ENCODE peak calls at places on chromosomes 5 and 9, in six cellular contexts. One of them, this sample, is unnamed. For H3K27me3, the result is how much of the 10 kb centered on the place peaks cover.

GRCh38 chr5:5751987-5752386 is 329.5 kb downstream of the ICE1 start:
- DNase-seq in AG04450: no peak
- DNase-seq in brain microvascular endothelial cell: no peak
- DNase-seq in WERI-Rb-1: no peak
- DNase-seq in tibial nerve: no peak
- DNase-seq in sigmoid colon: no peak
- DNase-seq in this sample: no peak

GRCh38 chr5:10307206-10308148 is at the start of gene CMBL:
- DNase-seq in AG04450: no peak
- DNase-seq in WERI-Rb-1: no peak
- DNase-seq in tibial nerve: no peak
- DNase-seq in brain microvascular endothelial cell: peak
- DNase-seq in sigmoid colon: peak
- DNase-seq in this sample: peak

GRCh38 chr5:7756453-7756852 is 94.5 kb downstream of the CFAP90 start:
- DNase-seq in sigmoid colon: no peak
- DNase-seq in AG04450: no peak
- DNase-seq in brain microvascular endothelial cell: no peak
- DNase-seq in tibial nerve: no peak
- DNase-seq in WERI-Rb-1: no peak
- DNase-seq in this sample: no peak

GRCh38 chr9:22528485-22528884 is 81.9 kb downstream of the DMRTA1 start:
- DNase-seq in AG04450: peak
- DNase-seq in tibial nerve: no peak
- DNase-seq in sigmoid colon: no peak
- DNase-seq in WERI-Rb-1: peak
- DNase-seq in brain microvascular endothelial cell: no peak
- DNase-seq in this sample: no peak

GRCh38 chr5:53480474-53481353 is at the start of gene FST:
- DNase-seq in tibial nerve: no peak
- DNase-seq in AG04450: no peak
- DNase-seq in brain microvascular endothelial cell: no peak
- DNase-seq in sigmoid colon: no peak
- DNase-seq in WERI-Rb-1: peak
- DNase-seq in this sample: no peak

GRCh38 chr9:94029932-94030317 is 54.3 kb upstream of the PTPDC1 start:
- DNase-seq in WERI-Rb-1: no peak
- DNase-seq in sigmoid colon: no peak
- DNase-seq in brain microvascular endothelial cell: no peak
- DNase-seq in AG04450: no peak
- DNase-seq in tibial nerve: no peak
- DNase-seq in this sample: no peak

GRCh38 chr5:75435101-75435500 is 76.3 kb downstream of the CERT1 start:
- DNase-seq in brain microvascular endothelial cell: no peak
- DNase-seq in sigmoid colon: no peak
- DNase-seq in AG04450: no peak
- DNase-seq in tibial nerve: no peak
- DNase-seq in WERI-Rb-1: no peak
- DNase-seq in this sample: no peak

GRCh38 chr5:102921341-102922047 is 166.4 kb downstream of the PAM start:
- DNase-seq in tibial nerve: no peak
- DNase-seq in WERI-Rb-1: no peak
- DNase-seq in brain microvascular endothelial cell: no peak
- DNase-seq in AG04450: no peak
- DNase-seq in sigmoid colon: no peak
- DNase-seq in this sample: no peak

GRCh38 chr5:83562817-83563557 is 91.4 kb downstream of the VCAN start:
- DNase-seq in brain microvascular endothelial cell: no peak
- DNase-seq in AG04450: no peak
- DNase-seq in tibial nerve: peak
- DNase-seq in sigmoid colon: no peak
- DNase-seq in WERI-Rb-1: no peak
- DNase-seq in this sample: no peak

GRCh38 chr5:115939059-115939458 is 23.2 kb upstream of the LVRN start:
- DNase-seq in brain microvascular endothelial cell: no peak
- DNase-seq in WERI-Rb-1: no peak
- DNase-seq in AG04450: no peak
- DNase-seq in tibial nerve: no peak
- DNase-seq in sigmoid colon: no peak
- DNase-seq in this sample: no peak

GRCh38 chr5:32182463-32183081 is 8.5 kb upstream of the GOLPH3 start:
- DNase-seq in WERI-Rb-1: no peak
- DNase-seq in sigmoid colon: no peak
- DNase-seq in AG04450: no peak
- DNase-seq in tibial nerve: no peak
- DNase-seq in brain microvascular endothelial cell: no peak
- DNase-seq in this sample: no peak

GRCh38 chr9:16337322-16338029 is 533.0 kb downstream of the BNC2 start:
- DNase-seq in AG04450: peak
- DNase-seq in sigmoid colon: no peak
- DNase-seq in WERI-Rb-1: no peak
- DNase-seq in tibial nerve: no peak
- DNase-seq in brain microvascular endothelial cell: peak
- DNase-seq in this sample: peak

GRCh38 chr5:54760182-54760935 is 225.0 kb downstream of the ESM1 start:
- DNase-seq in tibial nerve: no peak
- DNase-seq in WERI-Rb-1: no peak
- DNase-seq in AG04450: no peak
- DNase-seq in sigmoid colon: no peak
- DNase-seq in brain microvascular endothelial cell: peak
- DNase-seq in this sample: peak

GRCh38 chr9:89690334-89690912 is 85.6 kb downstream of the GADD45G start:
- DNase-seq in tibial nerve: no peak
- DNase-seq in WERI-Rb-1: no peak
- DNase-seq in sigmoid colon: no peak
- DNase-seq in brain microvascular endothelial cell: no peak
- DNase-seq in AG04450: no peak
- DNase-seq in this sample: peak

GRCh38 chr9:75238311-75238976 is 150.1 kb downstream of the OSTF1 start:
- DNase-seq in sigmoid colon: no peak
- DNase-seq in WERI-Rb-1: peak
- DNase-seq in brain microvascular endothelial cell: peak
- DNase-seq in tibial nerve: peak
- DNase-seq in AG04450: peak
- DNase-seq in this sample: peak

GRCh38 chr9:69120380-69121154 is 53.5 kb upstream of the TJP2 start:
- DNase-seq in brain microvascular endothelial cell: no peak
- DNase-seq in sigmoid colon: no peak
- DNase-seq in AG04450: no peak
- DNase-seq in tibial nerve: no peak
- DNase-seq in WERI-Rb-1: peak
- DNase-seq in this sample: peak

GRCh38 chr5:147576646-147577535 is 67.0 kb upstream of the DPYSL3 start:
- DNase-seq in brain microvascular endothelial cell: peak
- DNase-seq in AG04450: no peak
- DNase-seq in WERI-Rb-1: peak
- DNase-seq in sigmoid colon: peak
- DNase-seq in tibial nerve: peak
- DNase-seq in this sample: peak

GRCh38 chr5:175325681-175326080 is 118.3 kb downstream of the DRD1 start:
- DNase-seq in AG04450: peak
- DNase-seq in tibial nerve: no peak
- DNase-seq in brain microvascular endothelial cell: no peak
- DNase-seq in WERI-Rb-1: no peak
- DNase-seq in sigmoid colon: no peak
- DNase-seq in this sample: peak

GRCh38 chr5:54621742-54622141 is 104.2 kb downstream of the SNX18 start:
- DNase-seq in sigmoid colon: no peak
- DNase-seq in AG04450: no peak
- DNase-seq in brain microvascular endothelial cell: no peak
- DNase-seq in WERI-Rb-1: no peak
- DNase-seq in tibial nerve: no peak
- DNase-seq in this sample: no peak

GRCh38 chr5:180825768-180826525 is 23.3 kb upstream of the MGAT1 start:
- DNase-seq in brain microvascular endothelial cell: peak
- DNase-seq in tibial nerve: peak
- DNase-seq in WERI-Rb-1: no peak
- DNase-seq in sigmoid colon: peak
- DNase-seq in AG04450: no peak
- DNase-seq in this sample: peak

GRCh38 chr9:9996259-9996658 is 616.5 kb downstream of the PTPRD start:
- DNase-seq in AG04450: no peak
- DNase-seq in brain microvascular endothelial cell: no peak
- DNase-seq in tibial nerve: no peak
- DNase-seq in sigmoid colon: no peak
- DNase-seq in WERI-Rb-1: no peak
- DNase-seq in this sample: no peak

GRCh38 chr5:179680780-179681411 is at the start of gene CBY3:
- DNase-seq in WERI-Rb-1: no peak
- DNase-seq in tibial nerve: no peak
- DNase-seq in sigmoid colon: no peak
- DNase-seq in AG04450: no peak
- DNase-seq in brain microvascular endothelial cell: no peak
- DNase-seq in this sample: no peak

GRCh38 chr5:72956324-72957140 is 691 bp downstream of the FCHO2 start:
- DNase-seq in AG04450: no peak
- DNase-seq in sigmoid colon: peak
- DNase-seq in tibial nerve: peak
- DNase-seq in WERI-Rb-1: peak
- DNase-seq in brain microvascular endothelial cell: peak
- DNase-seq in this sample: peak

GRCh38 chr9:96486351-96487029 is 36.5 kb downstream of the HABP4 start:
- DNase-seq in AG04450: peak
- DNase-seq in brain microvascular endothelial cell: peak
- DNase-seq in sigmoid colon: peak
- DNase-seq in tibial nerve: peak
- DNase-seq in WERI-Rb-1: no peak
- DNase-seq in this sample: no peak

GRCh38 chr5:120507197-120507596 is 43.1 kb downstream of the PRR16 start:
- DNase-seq in AG04450: no peak
- DNase-seq in tibial nerve: no peak
- DNase-seq in WERI-Rb-1: no peak
- DNase-seq in brain microvascular endothelial cell: no peak
- DNase-seq in sigmoid colon: no peak
- DNase-seq in this sample: no peak

GRCh38 chr5:51230336-51230735 is 152.9 kb upstream of the ISL1 start:
- DNase-seq in sigmoid colon: no peak
- DNase-seq in tibial nerve: no peak
- DNase-seq in brain microvascular endothelial cell: no peak
- DNase-seq in WERI-Rb-1: no peak
- DNase-seq in AG04450: no peak
- DNase-seq in this sample: no peak

GRCh38 chr5:68415177-68416085 is 199.9 kb downstream of the PIK3R1 start:
- DNase-seq in brain microvascular endothelial cell: no peak
- DNase-seq in WERI-Rb-1: no peak
- DNase-seq in tibial nerve: no peak
- DNase-seq in AG04450: no peak
- DNase-seq in sigmoid colon: no peak
- DNase-seq in this sample: no peak

GRCh38 chr9:14320272-14321245 is 6.6 kb upstream of the NFIB start:
- DNase-seq in AG04450: peak
- DNase-seq in tibial nerve: no peak
- DNase-seq in WERI-Rb-1: no peak
- DNase-seq in brain microvascular endothelial cell: peak
- DNase-seq in sigmoid colon: no peak
- DNase-seq in this sample: peak
- H3K4me3 ChIP-seq in AG04450: peak
- H3K4me3 ChIP-seq in tibial nerve: peak
- H3K4me3 ChIP-seq in WERI-Rb-1: peak
- H3K4me3 ChIP-seq in brain microvascular endothelial cell: peak
- H3K4me3 ChIP-seq in sigmoid colon: no peak
- H3K4me3 ChIP-seq in this sample: peak

DNA sequence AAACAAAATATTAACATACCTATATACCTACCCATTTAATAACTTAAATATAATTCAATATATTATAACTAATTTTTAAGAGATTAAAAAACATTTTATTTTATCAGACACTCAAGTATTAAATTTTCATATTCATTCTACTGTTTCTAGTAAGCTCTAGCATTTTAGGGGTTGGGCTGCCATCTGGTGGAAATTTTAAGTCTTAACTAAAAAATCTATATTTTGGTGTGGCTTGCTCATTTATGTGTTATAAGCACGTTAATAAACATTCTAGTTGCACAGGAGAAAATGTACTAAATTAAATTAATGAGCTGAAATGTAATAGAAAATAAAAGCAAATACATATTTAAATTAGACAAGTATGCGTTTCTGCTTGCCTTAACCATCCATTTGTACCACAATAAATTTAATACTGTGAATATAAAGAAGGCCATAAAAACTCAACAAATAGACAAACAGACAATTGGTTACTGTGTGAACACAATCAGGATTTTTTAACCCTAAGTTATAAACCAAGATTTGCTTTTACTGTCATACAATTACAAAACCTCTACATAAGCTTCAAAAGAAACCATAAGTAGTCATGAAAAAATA is 1728.3 kb upstream of the CDH9 start:
- DNase-seq in tibial nerve: peak
- DNase-seq in sigmoid colon: no peak
- DNase-seq in WERI-Rb-1: peak
- DNase-seq in AG04450: no peak
- DNase-seq in brain microvascular endothelial cell: peak
- DNase-seq in this sample: peak
- TF ChIP-seq CTCF in tibial nerve: peak
- TF ChIP-seq CTCF in sigmoid colon: no peak
- TF ChIP-seq CTCF in WERI-Rb-1: no peak
- TF ChIP-seq CTCF in AG04450: peak
- TF ChIP-seq CTCF in brain microvascular endothelial cell: peak
- TF ChIP-seq CTCF in this sample: peak

GRCh38 chr5:99099691-99100090 is 170.9 kb upstream of the CHD1 start:
- DNase-seq in brain microvascular endothelial cell: no peak
- DNase-seq in WERI-Rb-1: no peak
- DNase-seq in sigmoid colon: no peak
- DNase-seq in tibial nerve: no peak
- DNase-seq in AG04450: no peak
- DNase-seq in this sample: no peak

GRCh38 chr5:99104538-99105132 is 175.8 kb upstream of the CHD1 start:
- DNase-seq in brain microvascular endothelial cell: no peak
- DNase-seq in WERI-Rb-1: no peak
- DNase-seq in AG04450: peak
- DNase-seq in sigmoid colon: no peak
- DNase-seq in tibial nerve: no peak
- DNase-seq in this sample: peak

GRCh38 chr5:99105216-99105615 is 176.4 kb upstream of the CHD1 start:
- DNase-seq in WERI-Rb-1: no peak
- DNase-seq in brain microvascular endothelial cell: no peak
- DNase-seq in tibial nerve: no peak
- DNase-seq in AG04450: no peak
- DNase-seq in sigmoid colon: no peak
- DNase-seq in this sample: no peak

GRCh38 chr5:99102073-99102697 is 173.4 kb upstream of the CHD1 start:
- DNase-seq in sigmoid colon: no peak
- DNase-seq in brain microvascular endothelial cell: no peak
- DNase-seq in WERI-Rb-1: peak
- DNase-seq in AG04450: no peak
- DNase-seq in tibial nerve: no peak
- DNase-seq in this sample: no peak
- H3K27me3 ChIP-seq in sigmoid colon: under half
- H3K27me3 ChIP-seq in brain microvascular endothelial cell: under half
- H3K27me3 ChIP-seq in WERI-Rb-1: under half
- H3K27me3 ChIP-seq in AG04450: under half
- H3K27me3 ChIP-seq in tibial nerve: under half
- H3K27me3 ChIP-seq in this sample: under half

DNA sequence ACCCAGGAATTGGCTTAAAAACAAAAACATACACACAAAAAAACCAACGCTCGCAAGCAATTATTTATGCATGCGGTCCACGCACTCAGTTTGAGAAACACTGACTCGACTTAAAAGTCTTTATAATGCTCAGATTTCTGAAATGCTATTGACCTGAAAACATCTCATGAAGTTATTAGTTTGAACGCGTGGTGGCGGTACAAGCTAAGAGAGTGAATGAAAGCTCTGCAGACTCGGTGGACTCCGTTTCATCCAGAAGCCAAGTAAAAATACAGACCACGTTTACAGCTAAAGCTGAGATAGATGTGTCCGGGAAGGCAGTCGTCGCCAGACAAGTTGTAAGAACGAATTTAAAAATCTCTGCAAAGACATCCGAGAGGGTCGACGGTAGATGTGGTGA is at the start of gene PCDHB6:
- DNase-seq in AG04450: no peak
- DNase-seq in sigmoid colon: no peak
- DNase-seq in WERI-Rb-1: no peak
- DNase-seq in tibial nerve: no peak
- DNase-seq in brain microvascular endothelial cell: no peak
- DNase-seq in this sample: peak
- H3K4me3 ChIP-seq in AG04450: no peak
- H3K4me3 ChIP-seq in sigmoid colon: no peak
- H3K4me3 ChIP-seq in WERI-Rb-1: no peak
- H3K4me3 ChIP-seq in tibial nerve: no peak
- H3K4me3 ChIP-seq in brain microvascular endothelial cell: no peak
- H3K4me3 ChIP-seq in this sample: no peak

This sample was measured in bronchial epithelial cell.